ENCODE peak calls at places on chromosomes 3 and 15, in nine cellular contexts. M is AG10803, I is amniotic stem cell, P is B cell, K is naive B cell, U is AG04450, V is HuH-7.5, R is cardiac muscle cell, H is NCI-H146. C is an unnamed sample.

GRCh38 chr3:69562001-69562400 is 176.1 kb upstream of the FRMD4B start:
- DNase-seq in P (no peak), R (peak; percentile 88), V (no peak), K (no peak), U (no peak), H (no peak), M (no peak), I (no peak), C (no peak)

GRCh38 chr3:189446959-189447560 is 184.1 kb upstream of the TP63 start:
- DNase-seq in U (no peak), M (no peak), P (no peak), H (no peak), K (no peak), V (no peak), I (no peak), R (peak; percentile 61), C (no peak)

GRCh38 chr3:37599186-37599585 is 262.5 kb upstream of the CTDSPL start:
- DNase-seq in K (no peak), V (no peak), P (no peak), H (no peak), M (no peak), R (no peak), I (no peak), U (no peak), C (no peak)

GRCh38 chr3:173553635-173554280 is 156.2 kb downstream of the NLGN1 start:
- DNase-seq in P (no peak), V (no peak), K (no peak), H (peak; percentile 38), R (peak; percentile 59), I (peak; percentile 18), M (peak; percentile 58), U (peak; percentile 4), C (peak; percentile 18)

GRCh38 chr3:194808709-194809108 is 123.0 kb downstream of the FAM43A start:
- DNase-seq in V (no peak), I (no peak), M (peak; percentile 18), U (no peak), R (no peak), H (no peak), K (no peak), P (no peak), C (peak; percentile 55)

GRCh38 chr15:40493089-40493840 is 22.5 kb downstream of the CHST14 start:
- DNase-seq in M (no peak), U (no peak), I (no peak), P (no peak), K (no peak), R (no peak), V (no peak), H (no peak), C (no peak)

GRCh38 chr3:107432646-107433045 is 55.4 kb downstream of the CCDC54 start:
- DNase-seq in K (no peak), P (no peak), I (no peak), V (no peak), R (no peak), M (no peak), U (no peak), H (no peak), C (no peak)

GRCh38 chr3:105691053-105691452 is 177.8 kb downstream of the CBLB start:
- DNase-seq in P (no peak), I (no peak), H (no peak), K (no peak), M (peak; percentile 9), R (no peak), V (no peak), U (no peak), C (no peak)

GRCh38 chr15:87489902-87490301 is 766.6 kb downstream of the NTRK3 start:
- DNase-seq in V (no peak), M (no peak), H (no peak), P (no peak), R (no peak), I (no peak), K (no peak), U (no peak), C (no peak)

GRCh38 chr15:35470441-35470840 is 75.5 kb downstream of the DPH6 start:
- DNase-seq in P (no peak), I (no peak), K (no peak), U (no peak), H (no peak), R (no peak), M (no peak), V (no peak), C (no peak)

GRCh38 chr15:92924216-92924615 is 24.1 kb downstream of the CHD2 start:
- DNase-seq in K (no peak), M (no peak), R (no peak), P (no peak), I (no peak), V (no peak), U (no peak), H (no peak), C (no peak)

GRCh38 chr15:58684036-58684700 is 65.3 kb downstream of the ADAM10 start:
- DNase-seq in U (no peak), M (no peak), K (no peak), H (no peak), V (no peak), I (no peak), P (no peak), R (no peak), C (no peak)

GRCh38 chr3:161851941-161852566 is 355.4 kb downstream of the OTOL1 start:
- DNase-seq in U (peak; percentile 4), H (peak; percentile 37), M (peak; percentile 27), R (peak; percentile 62), V (no peak), P (peak; percentile 3), I (no peak), K (no peak), C (peak; percentile 53)

GRCh38 chr15:60585743-60586708 is 107.1 kb upstream of the ICE2 start:
- DNase-seq in U (peak; percentile 36), R (peak; percentile 80), M (peak; percentile 73), P (peak; percentile 76), I (peak; percentile 64), V (peak; percentile 18), K (peak; percentile 51), H (peak; percentile 50), C (peak; percentile 78)

GRCh38 chr15:78075490-78076230 is 1.9 kb downstream of the TBC1D2B start:
- DNase-seq in P (no peak), K (no peak), H (peak; percentile 28), V (no peak), R (peak; percentile 94), M (peak; percentile 95), I (peak; percentile 74), U (peak; percentile 73), C (peak; percentile 64)

GRCh38 chr15:57306305-57306943 is 69.9 kb upstream of the CGNL1 start:
- DNase-seq in H (peak; percentile 89), R (peak; percentile 81), V (peak; percentile 86), I (peak; percentile 15), K (peak; percentile 82), M (peak; percentile 64), U (no peak), P (peak; percentile 91), C (peak; percentile 92)

GRCh38 chr15:66767370-66767769 is 65.3 kb downstream of the SMAD6 start:
- DNase-seq in M (no peak), I (no peak), K (no peak), V (no peak), R (no peak), P (no peak), U (no peak), H (no peak), C (no peak)

GRCh38 chr3:129483870-129484269 is 43.8 kb downstream of the IFT122 start:
- DNase-seq in U (no peak), K (no peak), V (no peak), P (no peak), M (no peak), R (no peak), I (no peak), H (no peak), C (no peak)

GRCh38 chr3:72797773-72798543 is 50.3 kb downstream of the SHQ1 start:
- DNase-seq in U (no peak), R (peak; percentile 54), K (no peak), V (no peak), H (peak; percentile 75), P (no peak), I (no peak), M (peak; percentile 10), C (peak; percentile 25)

GRCh38 chr3:177429772-177430171 is 232.5 kb upstream of the TBL1XR1 start:
- DNase-seq in M (no peak), H (no peak), V (no peak), P (no peak), R (no peak), I (no peak), U (no peak), K (no peak), C (no peak)

GRCh38 chr3:197135212-197135611 is 105.6 kb upstream of the MELTF start:
- DNase-seq in U (no peak), H (no peak), M (peak; percentile 15), I (no peak), K (no peak), R (no peak), P (no peak), V (no peak), C (no peak)

GRCh38 chr3:122944671-122945151 is 82.9 kb downstream of the SEMA5B start:
- DNase-seq in K (no peak), P (no peak), R (peak; percentile 67), H (no peak), V (no peak), I (no peak), U (no peak), M (peak; percentile 60), C (peak; percentile 30)

GRCh38 chr15:34795267-34796081 is at the start of gene ACTC1:
- DNase-seq in H (no peak), M (peak; percentile 54), V (peak; percentile 29), P (no peak), K (no peak), U (no peak), I (peak; percentile 33), R (peak; percentile 55), C (peak; percentile 86)

GRCh38 chr3:11930084-11930483 is 74.1 kb upstream of the SYN2 start:
- DNase-seq in M (no peak), H (no peak), U (no peak), K (no peak), P (no peak), R (no peak), V (no peak), I (no peak), C (no peak)

GRCh38 chr3:5198986-5199731 is 11.7 kb downstream of the EDEM1 start:
- DNase-seq in K (peak; percentile 68), R (no peak), P (peak; percentile 74), H (no peak), U (no peak), M (peak; percentile 64), I (no peak), V (no peak), C (no peak)

GRCh38 chr3:107710851-107711250 is 188.1 kb downstream of the BBX start:
- DNase-seq in R (peak; percentile 34), U (no peak), P (no peak), K (no peak), M (peak; percentile 27), V (no peak), I (no peak), H (no peak), C (peak; percentile 46)

GRCh38 chr3:69113536-69113935 is 8.9 kb downstream of the LMOD3 start:
- DNase-seq in H (no peak), U (no peak), I (no peak), M (no peak), R (peak; percentile 41), V (no peak), K (no peak), P (no peak), C (no peak)

GRCh38 chr15:55250392-55250791 is 39.2 kb downstream of the RAB27A start:
- DNase-seq in K (no peak), R (peak; percentile 93), V (peak; percentile 25), I (no peak), U (peak; percentile 36), H (no peak), P (no peak), M (peak; percentile 97), C (peak; percentile 58)

GRCh38 chr3:64291345-64291744 is 66.1 kb upstream of the PRICKLE2 start:
- DNase-seq in P (no peak), H (no peak), V (no peak), K (no peak), I (peak; percentile 37), U (peak; percentile 54), M (peak; percentile 96), R (peak; percentile 94), C (peak; percentile 78)

GRCh38 chr3:129277829-129278271 is 820 bp upstream of the HMCES start:
- DNase-seq in H (peak; percentile 23), I (no peak), U (no peak), K (peak; percentile 45), M (no peak), V (no peak), R (peak; percentile 34), P (peak; percentile 48), C (no peak)

GRCh38 chr3:44555753-44556152 is 760 bp downstream of the ZKSCAN7 start:
- DNase-seq in P (peak; percentile 4), H (no peak), R (peak; percentile 10), U (no peak), V (peak; percentile 25), I (no peak), M (peak; percentile 0), K (no peak), C (peak; percentile 16)

C was measured in AG08395.